ENCODE peak calls at places on chromosomes 5 and 9, in seven cellular contexts. B is NCI-H446 treated with DMSO at 0.1 percent for 48 hours; R is EH; O is epithelial cell of esophagus; U is stimulated activated CD4-positive, alpha-beta T cell treated with anti-CD3 and anti-CD28 coated beads, Interleukin-4, amount 100 ng/mL, for 4 hours; X is pons; M is dorsolateral prefrontal cortex. Q is an unnamed sample.

GRCh38 chr9:93951655-93952118 is 3.5 kb downstream of the BARX1 start:
- DNase-seq in B (no peak), R (no peak), X (no peak), U (no peak), O (no peak), M (no peak), Q (no peak)

GRCh38 chr5:168612996-168613395 is 33.8 kb upstream of the PANK3 start:
- DNase-seq in B (no peak), M (no peak), U (no peak), X (no peak), R (no peak), O (no peak), Q (no peak)

GRCh38 chr9:38068616-38068865 is 486 bp downstream of the SHB start:
- DNase-seq in U (no peak), O (peak), X (peak), R (peak), M (no peak), B (no peak), Q (no peak)

GRCh38 chr5:170738840-170739239 is 44.7 kb upstream of the GABRP start:
- DNase-seq in X (no peak), B (no peak), O (no peak), R (no peak), M (no peak), U (no peak), Q (no peak)

GRCh38 chr5:149628221-149628620 is 46.9 kb downstream of the ARHGEF37 start:
- DNase-seq in U (no peak), X (no peak), B (no peak), M (no peak), R (no peak), O (peak), Q (no peak)

GRCh38 chr9:24464321-24464951 is 81.3 kb downstream of the IZUMO3 start:
- DNase-seq in O (peak), B (no peak), X (peak), M (no peak), R (no peak), U (no peak), Q (no peak)

GRCh38 chr9:33159058-33159759 is 7.9 kb downstream of the B4GALT1 start:
- DNase-seq in R (peak), B (no peak), U (no peak), X (peak), M (no peak), O (no peak), Q (no peak)

GRCh38 chr5:181149806-181150733 is 2.7 kb downstream of the OR2V2 start:
- DNase-seq in R (no peak), U (no peak), O (peak), X (no peak), M (no peak), B (no peak), Q (no peak)

GRCh38 chr5:41871866-41872265 is 1.6 kb upstream of the OXCT1 start:
- DNase-seq in O (peak), U (no peak), M (no peak), B (peak), X (peak), R (peak), Q (no peak)

GRCh38 chr5:163459465-163459887 is 426 bp downstream of the NUDCD2 start:
- DNase-seq in O (no peak), B (no peak), X (no peak), R (no peak), M (no peak), U (no peak), Q (no peak)

GRCh38 chr5:73152411-73153388 is 20.3 kb upstream of the TMEM174 start:
- DNase-seq in B (no peak), R (no peak), M (no peak), O (peak), U (no peak), X (no peak), Q (no peak)

GRCh38 chr5:109721741-109722140 is 32.0 kb downstream of the MAN2A1 start:
- DNase-seq in U (no peak), O (no peak), R (no peak), X (no peak), B (no peak), M (no peak), Q (no peak)

GRCh38 chr5:76681287-76681686 is 34.6 kb upstream of the F2R start:
- DNase-seq in B (no peak), O (no peak), M (no peak), U (no peak), X (no peak), R (no peak), Q (no peak)

GRCh38 chr5:150700298-150700599 is 613 bp downstream of the RBM22 start:
- DNase-seq in R (no peak), U (no peak), B (no peak), O (no peak), M (no peak), X (peak), Q (no peak)

GRCh38 chr5:117657591-117657990 is 1083.0 kb upstream of the SEMA6A start:
- DNase-seq in U (no peak), M (peak), X (no peak), B (peak), R (peak), O (no peak), Q (no peak)

GRCh38 chr9:110875275-110875674 is 163.0 kb downstream of the LPAR1 start:
- DNase-seq in X (peak), M (peak), B (no peak), U (no peak), O (no peak), R (no peak), Q (no peak)

GRCh38 chr9:34384368-34385165 is 7.9 kb upstream of the MYORG start:
- DNase-seq in R (no peak), O (no peak), X (no peak), M (no peak), B (no peak), U (no peak), Q (no peak)

GRCh38 chr5:129244478-129244877 is 149.9 kb downstream of the ISOC1 start:
- DNase-seq in B (no peak), X (no peak), O (peak), R (peak), U (no peak), M (no peak), Q (no peak)

GRCh38 chr5:57778528-57779175 is 296.0 kb upstream of the ACTBL2 start:
- DNase-seq in X (no peak), U (no peak), M (no peak), B (no peak), O (no peak), R (peak), Q (no peak)